ENCODE peak calls at places on chromosomes 13 and 19, in six cellular contexts. D, Y, G, K, Q and T are unnamed samples.

GRCh38 chr13:113411216-113412023 is 41.9 kb downstream of the ADPRHL1 start:
- DNase-seq in Q (peak; percentile 52), G (no peak), D (no peak), K (peak; percentile 99), Y (no peak), T (no peak)

GRCh38 chr19:15381864-15382263 is 2.3 kb upstream of the AKAP8 start:
- DNase-seq in D (no peak), G (no peak), Q (no peak), K (no peak), Y (no peak), T (no peak)

GRCh38 chr13:27917121-27917947 is 2.5 kb upstream of the PDX1 start:
- DNase-seq in D (no peak), G (no peak), Q (no peak), Y (no peak), K (no peak), T (no peak)

GRCh38 chr13:27005556-27005955 is 166.1 kb downstream of the USP12 start:
- DNase-seq in Y (no peak), D (no peak), Q (no peak), G (no peak), K (no peak), T (no peak)

GRCh38 chr19:6806488-6806887 is 34.0 kb downstream of the VAV1 start:
- DNase-seq in D (no peak), K (no peak), G (no peak), Q (no peak), Y (no peak), T (no peak)

GRCh38 chr13:105971312-105971711 is 564.1 kb downstream of the EFNB2 start:
- DNase-seq in G (no peak), Y (no peak), D (no peak), K (no peak), Q (no peak), T (no peak)

GRCh38 chr13:86020350-86021002 is 221.3 kb upstream of the SLITRK6 start:
- DNase-seq in D (no peak), G (no peak), Q (no peak), K (no peak), Y (no peak), T (no peak)

GRCh38 chr13:80134360-80134759 is 206.6 kb downstream of the SPRY2 start:
- DNase-seq in G (no peak), Q (no peak), Y (no peak), K (no peak), D (no peak), T (no peak)

GRCh38 chr19:5990289-5990797 is 12.4 kb upstream of the RANBP3 start:
- DNase-seq in Q (no peak), D (no peak), K (no peak), G (no peak), Y (no peak), T (no peak)

GRCh38 chr19:56477429-56478338 is 539 bp upstream of the ZNF667 start:
- DNase-seq in D (no peak), K (peak; percentile 71), Y (peak; percentile 89), G (peak; percentile 91), Q (peak; percentile 78), T (peak; percentile 81)

DNA sequence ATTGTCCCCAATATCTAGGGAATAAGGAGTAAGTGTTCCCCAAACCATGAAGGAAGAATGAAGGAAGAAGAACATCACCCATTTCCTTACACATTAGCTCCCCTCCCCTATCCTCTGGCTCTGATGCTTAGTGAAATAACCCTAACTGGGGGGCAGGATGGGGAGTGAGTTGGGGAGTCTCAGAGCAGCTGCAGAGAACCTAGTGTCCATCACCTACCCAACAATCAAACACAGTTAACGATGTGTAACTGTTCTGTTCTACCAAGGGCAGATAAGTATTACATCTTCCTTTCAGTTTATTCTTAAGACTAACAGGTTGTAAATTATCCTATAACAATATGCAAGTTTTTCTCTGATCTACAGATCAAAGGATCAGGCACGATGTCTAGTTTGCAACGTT is 12.8 kb downstream of the ELF1 start:
- DNase-seq in D (no peak), Y (no peak), G (no peak), K (no peak), Q (no peak), T (no peak)
- H3K4me1 ChIP-seq in D (peaks cover 55% of the 10 kb centered on the region), Y (no peaks in the 10 kb centered on the region), G (peaks cover 5% of the 10 kb centered on the region), K (peaks cover 30% of the 10 kb centered on the region), Q (peaks cover 39% of the 10 kb centered on the region), T (peaks cover 55% of the 10 kb centered on the region)

GRCh38 chr19:48332662-48333466 is 7.5 kb downstream of the EMP3 start:
- DNase-seq in Q (peak; percentile 89), Y (peak; percentile 96), D (peak; percentile 100), K (peak; percentile 90), G (peak; percentile 93), T (peak; percentile 89)
- TF ChIP-seq POLR2A in Q (no peak), Y (peak; percentile 33), D (peak; percentile 80), K (peak; percentile 11), G (no peak), T (no peak)

DNA sequence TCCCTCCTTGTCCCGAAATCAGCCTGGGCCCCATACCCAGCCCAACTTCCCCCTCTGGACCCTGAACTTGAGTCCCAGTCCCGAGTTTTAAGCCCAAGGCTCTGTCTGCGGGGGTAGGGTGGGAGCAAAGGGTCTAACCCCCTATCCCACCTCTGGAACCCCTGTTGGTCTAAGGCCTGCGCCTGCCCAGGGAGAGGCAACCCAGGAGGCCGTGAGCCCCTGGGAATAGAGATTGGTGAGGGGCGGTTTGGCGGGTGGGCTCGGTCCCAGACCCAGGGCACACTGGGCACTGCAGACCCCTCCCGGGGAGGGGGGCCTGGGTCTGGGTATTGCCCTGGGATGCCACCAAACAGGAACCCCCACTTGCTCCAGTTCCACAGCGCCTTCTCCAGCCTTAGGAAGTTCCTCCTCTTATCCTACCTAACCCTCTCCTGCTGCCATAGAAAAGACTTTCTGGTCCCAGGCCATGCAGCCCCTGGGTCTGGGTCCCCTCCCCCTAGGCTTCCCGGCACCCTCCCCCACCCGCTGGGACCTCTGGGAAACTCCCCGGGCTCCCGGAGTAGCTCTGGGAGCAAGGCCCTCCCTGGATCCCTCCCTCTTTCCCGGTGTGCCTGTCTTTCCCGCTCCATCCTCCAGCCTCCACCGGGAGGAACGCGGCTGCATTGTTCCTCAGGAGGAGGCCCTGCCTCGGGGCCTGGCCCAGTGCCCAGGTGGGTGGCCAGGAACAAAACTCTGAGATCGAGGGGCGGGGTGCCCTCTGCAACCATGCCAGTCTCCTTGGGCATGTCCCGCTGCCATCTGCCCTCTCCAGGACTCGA is 33.6 kb upstream of the NANOS3 start:
- DNase-seq in Q (no peak), D (no peak), Y (peak; percentile 75), G (peak; percentile 78), K (no peak), T (no peak)
- H3K4me1 ChIP-seq in Q (peaks cover 78% of the 10 kb centered on the region), D (peaks cover 56% of the 10 kb centered on the region), Y (peaks cover 27% of the 10 kb centered on the region), G (peaks cover 25% of the 10 kb centered on the region), K (peaks cover 32% of the 10 kb centered on the region), T (peaks cover 4% of the 10 kb centered on the region)

GRCh38 chr19:40445945-40446784 is 2.0 kb upstream of the SERTAD3 start:
- DNase-seq in K (no peak), D (no peak), Y (no peak), Q (no peak), G (no peak), T (no peak)
- TF ChIP-seq POLR2A in K (no peak), D (no peak), Y (no peak), Q (no peak), G (no peak), T (no peak)